ENCODE peak calls at places on chromosome 22, in nine cellular contexts. K is mammary epithelial cell, E is aorta, V is adrenal gland, J is thoracic aorta, F is K562, T is GM23248, L is cardiac muscle cell, C is A549. N is an unnamed sample.

GRCh38 chr22:36211237-36211881 is 9.8 kb upstream of the APOL4 start:
- DNase-seq in K (no peak), E (no peak), V (no peak), J (no peak), F (no peak), T (no peak), L (no peak), C (no peak), N (no peak)

GRCh38 chr22:17980638-17981051 is 43.7 kb downstream of the MICAL3 start:
- DNase-seq in K (no peak), E (no peak), V (peak; percentile 55), J (no peak), F (peak; percentile 92), T (peak; percentile 54), L (peak; percentile 53), C (no peak), N (no peak)

GRCh38 chr22:36258750-36259619 is 6.1 kb downstream of the APOL1 start:
- DNase-seq in K (no peak), E (no peak), V (no peak), J (no peak), F (peak; percentile 40), T (no peak), L (peak; percentile 58), C (no peak), N (no peak)

GRCh38 chr22:41245917-41246499 is 5.3 kb upstream of the CHADL start:
- DNase-seq in K (no peak), E (no peak), V (no peak), J (no peak), F (peak; percentile 26), T (no peak), L (no peak), C (no peak), N (no peak)

GRCh38 chr22:27842236-27842993 is 40.9 kb upstream of the MN1 start:
- DNase-seq in K (no peak), E (peak; percentile 23), V (no peak), J (no peak), F (no peak), T (no peak), L (peak; percentile 71), C (no peak), N (no peak)

GRCh38 chr22:37918580-37919274 is 12.6 kb downstream of the MICALL1 start:
- DNase-seq in K (no peak), E (no peak), V (no peak), J (no peak), F (no peak), T (no peak), L (no peak), C (no peak), N (no peak)

GRCh38 chr22:38239101-38239761 is 33.6 kb downstream of the TMEM184B start:
- DNase-seq in K (peak; percentile 52), E (no peak), V (peak; percentile 75), J (peak; percentile 50), F (no peak), T (peak; percentile 98), L (peak; percentile 25), C (peak; percentile 40), N (peak; percentile 63)

GRCh38 chr22:38069372-38070249 is 12.4 kb downstream of the PICK1 start:
- DNase-seq in K (no peak), E (peak; percentile 95), V (no peak), J (peak; percentile 88), F (peak; percentile 66), T (peak; percentile 21), L (peak; percentile 84), C (no peak), N (no peak)

GRCh38 chr22:44584256-44584902 is 86.3 kb upstream of the RTL6 start:
- DNase-seq in K (no peak), E (peak; percentile 57), V (peak; percentile 5), J (no peak), F (no peak), T (no peak), L (no peak), C (no peak), N (no peak)

GRCh38 chr22:42061041-42061440 is 9.6 kb downstream of the NAGA start:
- DNase-seq in K (no peak), E (no peak), V (no peak), J (no peak), F (no peak), T (no peak), L (no peak), C (no peak), N (peak; percentile 21)

GRCh38 chr22:35335468-35335867 is 35.8 kb downstream of the TOM1 start:
- DNase-seq in K (no peak), E (no peak), V (no peak), J (no peak), F (no peak), T (no peak), L (no peak), C (no peak), N (no peak)

GRCh38 chr22:31944700-31945477 is 554 bp downstream of the YWHAH start:
- DNase-seq in K (no peak), E (peak; percentile 88), V (peak; percentile 45), J (no peak), F (peak; percentile 68), T (peak; percentile 60), L (peak; percentile 52), C (peak; percentile 16), N (no peak)

GRCh38 chr22:25650834-25651233 is 86.4 kb downstream of the GRK3 start:
- DNase-seq in K (no peak), E (no peak), V (no peak), J (no peak), F (no peak), T (no peak), L (no peak), C (no peak), N (no peak)

GRCh38 chr22:31173386-31174145 is 13.6 kb downstream of the RNF185 start:
- DNase-seq in K (peak; percentile 78), E (no peak), V (no peak), J (no peak), F (no peak), T (peak; percentile 93), L (no peak), C (peak; percentile 16), N (no peak)

GRCh38 chr22:19173047-19174035 is 5.2 kb downstream of the SLC25A1 start:
- DNase-seq in K (no peak), E (peak; percentile 74), V (no peak), J (no peak), F (no peak), T (no peak), L (no peak), C (no peak), N (no peak)
- H3K9me3 ChIP-seq in K (no peaks in the 10 kb centered on the region), E (no peaks in the 10 kb centered on the region), V (no peaks in the 10 kb centered on the region), J (no peaks in the 10 kb centered on the region), F (no peaks in the 10 kb centered on the region), T (no peaks in the 10 kb centered on the region), L (no peaks in the 10 kb centered on the region), C (no peaks in the 10 kb centered on the region), N (no peaks in the 10 kb centered on the region)

GRCh38 chr22:49322231-49322630 is 505.4 kb downstream of the BRD1 start:
- DNase-seq in K (no peak), E (no peak), V (no peak), J (no peak), F (no peak), T (no peak), L (no peak), C (no peak), N (peak; percentile 41)
- H3K9me3 ChIP-seq in K (peaks cover 42% of the 10 kb centered on the region), E (peaks cover 1% of the 10 kb centered on the region), V (no peaks in the 10 kb centered on the region), J (peaks cover 5% of the 10 kb centered on the region), F (no peaks in the 10 kb centered on the region), T (no peaks in the 10 kb centered on the region), L (no peaks in the 10 kb centered on the region), C (no peaks in the 10 kb centered on the region), N (no peaks in the 10 kb centered on the region)

GRCh38 chr22:29840498-29840897 is 2.4 kb upstream of the ASCC2 start:
- DNase-seq in K (peak; percentile 29), E (no peak), V (no peak), J (no peak), F (peak; percentile 45), T (peak; percentile 66), L (no peak), C (no peak), N (no peak)
- H3K9me3 ChIP-seq in K (no peaks in the 10 kb centered on the region), E (no peaks in the 10 kb centered on the region), V (no peaks in the 10 kb centered on the region), J (no peaks in the 10 kb centered on the region), F (no peaks in the 10 kb centered on the region), T (no peaks in the 10 kb centered on the region), L (no peaks in the 10 kb centered on the region), C (no peaks in the 10 kb centered on the region), N (no peaks in the 10 kb centered on the region)

DNA sequence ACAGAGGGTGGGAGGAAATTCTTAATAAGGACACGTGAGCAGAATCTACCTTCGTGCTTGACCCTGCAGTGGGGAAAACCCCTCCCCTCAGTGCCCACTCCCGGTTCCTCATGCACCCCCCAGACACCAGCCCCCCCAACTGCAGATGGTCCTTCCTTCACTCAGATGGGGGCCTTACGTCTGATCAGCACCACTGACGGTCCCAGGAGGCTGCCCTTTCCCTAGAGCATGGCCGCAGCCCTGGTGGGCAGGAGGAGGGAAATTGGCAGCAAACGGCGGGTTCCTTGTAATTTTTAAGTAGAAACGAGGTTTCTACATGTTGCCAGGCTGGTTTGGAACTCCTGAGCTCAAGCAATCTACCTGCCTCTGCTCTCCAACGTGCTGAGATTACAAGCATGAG is 477.7 kb downstream of the TBC1D22A start:
- DNase-seq in K (no peak), E (no peak), V (no peak), J (no peak), F (no peak), T (no peak), L (no peak), C (no peak), N (no peak)
- H3K9me3 ChIP-seq in K (peaks cover 8% of the 10 kb centered on the region), E (no peaks in the 10 kb centered on the region), V (no peaks in the 10 kb centered on the region), J (peaks cover 9% of the 10 kb centered on the region), F (no peaks in the 10 kb centered on the region), T (peaks cover 5% of the 10 kb centered on the region), L (peaks cover 5% of the 10 kb centered on the region), C (peaks cover 6% of the 10 kb centered on the region), N (no peaks in the 10 kb centered on the region)

GRCh38 chr22:47593911-47594311 is 831.5 kb downstream of the TBC1D22A start:
- DNase-seq in K (no peak), E (no peak), V (no peak), J (no peak), F (no peak), T (no peak), L (no peak), C (no peak), N (no peak)
- H3K9me3 ChIP-seq in K (peaks cover 46% of the 10 kb centered on the region), E (no peaks in the 10 kb centered on the region), V (no peaks in the 10 kb centered on the region), J (no peaks in the 10 kb centered on the region), F (no peaks in the 10 kb centered on the region), T (no peaks in the 10 kb centered on the region), L (no peaks in the 10 kb centered on the region), C (no peaks in the 10 kb centered on the region), N (no peaks in the 10 kb centered on the region)